ENCODE peak calls at places on chromosomes 4 and X, in seven cellular contexts. H is IMR-90, L is neuronal stem cell, N is H9, B is H1, G is mesenchymal stem cell, Y is trophoblast cell. U is an unnamed sample.
A peak's percentile ranks its signal among the peaks of the same experiment; 100 is the strongest.

GRCh38 chr4:71526626-71527406 is 188.0 kb downstream of the SLC4A4 start:
- DNase-seq in N (no peak), H (no peak), Y (no peak), G (no peak), L (peak; percentile 21), B (no peak), U (peak; percentile 69)

GRCh38 chr4:156472624-156473023 is 499.0 kb downstream of the PDGFC start:
- DNase-seq in G (no peak), L (no peak), N (no peak), B (no peak), H (no peak), Y (no peak), U (no peak)

GRCh38 chr4:89438102-89438831 is 130.7 kb upstream of the GPRIN3 start:
- DNase-seq in L (no peak), N (peak; percentile 76), B (peak; percentile 78), Y (peak; percentile 81), G (peak; percentile 67), H (peak; percentile 49), U (peak; percentile 90)

GRCh38 chr4:86498560-86499166 is 95.5 kb upstream of the PTPN13 start:
- DNase-seq in G (peak; percentile 65), B (no peak), L (no peak), N (no peak), H (peak; percentile 68), Y (peak; percentile 67), U (peak; percentile 71)

GRCh38 chr4:127284236-127284635 is 348.5 kb upstream of the INTU start:
- DNase-seq in G (no peak), N (no peak), H (no peak), L (no peak), Y (no peak), B (no peak), U (no peak)

GRCh38 chr4:76488905-76489798 is 54.1 kb downstream of the SHROOM3 start:
- DNase-seq in G (peak; percentile 45), N (no peak), L (no peak), B (no peak), H (peak; percentile 14), Y (no peak), U (no peak)

GRCh38 chr4:1318488-1319213 is 28.4 kb upstream of the UVSSA start:
- DNase-seq in L (no peak), H (no peak), G (no peak), B (peak; percentile 83), Y (no peak), N (peak; percentile 46), U (no peak)

GRCh38 chr4:25632135-25632534 is 23.5 kb upstream of the SLC34A2 start:
- DNase-seq in N (no peak), B (no peak), G (no peak), L (no peak), H (no peak), Y (no peak), U (no peak)

GRCh38 chr4:142817442-142817841 is 28.7 kb downstream of the INPP4B start:
- DNase-seq in L (no peak), H (peak; percentile 88), B (no peak), Y (peak; percentile 23), G (peak; percentile 48), N (no peak), U (peak; percentile 24)

GRCh38 chrX:120671963-120672362 is 42.1 kb upstream of the C1GALT1C1 start:
- DNase-seq in G (no peak), Y (no peak), L (no peak), B (no peak), H (no peak), N (no peak), U (no peak)

GRCh38 chrX:139831017-139831416 is 101.8 kb downstream of the ATP11C start:
- DNase-seq in G (no peak), N (no peak), Y (no peak), L (no peak), B (no peak), H (no peak), U (no peak)

GRCh38 chrX:14354541-14354940 is 174.8 kb upstream of the GLRA2 start:
- DNase-seq in B (no peak), N (no peak), Y (no peak), H (peak; percentile 2), G (no peak), L (no peak), U (no peak)

GRCh38 chrX:72121381-72121780 is 10.3 kb downstream of the RTL5 start:
- DNase-seq in Y (no peak), G (peak; percentile 78), H (peak; percentile 75), N (no peak), L (no peak), B (no peak), U (no peak)

GRCh38 chrX:13432376-13432775 is 112.5 kb upstream of the ATXN3L start:
- DNase-seq in H (peak; percentile 98), Y (peak; percentile 2), L (no peak), B (no peak), G (peak; percentile 86), N (no peak), U (no peak)

GRCh38 chr4:123555500-123556273 is 159.1 kb downstream of the SPRY1 start:
- DNase-seq in H (peak; percentile 74), G (peak; percentile 86), B (no peak), L (no peak), N (no peak), Y (peak; percentile 46), U (peak; percentile 23)

GRCh38 chr4:155353923-155354540 is 22.7 kb downstream of the MAP9 start:
- DNase-seq in Y (peak; percentile 70), N (peak; percentile 45), L (peak; percentile 48), B (peak; percentile 78), H (peak; percentile 46), G (peak; percentile 60), U (peak; percentile 51)

GRCh38 chrX:63560601-63561218 is 209.6 kb upstream of the SPIN4 start:
- DNase-seq in H (peak; percentile 74), Y (peak; percentile 64), B (peak; percentile 55), L (peak; percentile 53), N (peak; percentile 84), G (peak; percentile 82), U (peak; percentile 95)

GRCh38 chr4:183971938-183972490 is 66.9 kb downstream of the STOX2 start:
- DNase-seq in B (no peak), Y (no peak), G (no peak), N (no peak), L (no peak), H (no peak), U (no peak)

GRCh38 chr4:183969596-183969995 is 64.5 kb downstream of the STOX2 start:
- DNase-seq in G (no peak), L (no peak), B (no peak), N (no peak), H (no peak), Y (peak; percentile 88), U (no peak)

GRCh38 chr4:183968931-183969330 is 63.8 kb downstream of the STOX2 start:
- DNase-seq in G (no peak), Y (peak; percentile 79), B (no peak), N (no peak), H (no peak), L (no peak), U (no peak)

GRCh38 chr4:183966371-183966770 is 61.3 kb downstream of the STOX2 start:
- DNase-seq in Y (no peak), L (no peak), N (no peak), B (no peak), H (peak; percentile 4), G (no peak), U (no peak)

DNA sequence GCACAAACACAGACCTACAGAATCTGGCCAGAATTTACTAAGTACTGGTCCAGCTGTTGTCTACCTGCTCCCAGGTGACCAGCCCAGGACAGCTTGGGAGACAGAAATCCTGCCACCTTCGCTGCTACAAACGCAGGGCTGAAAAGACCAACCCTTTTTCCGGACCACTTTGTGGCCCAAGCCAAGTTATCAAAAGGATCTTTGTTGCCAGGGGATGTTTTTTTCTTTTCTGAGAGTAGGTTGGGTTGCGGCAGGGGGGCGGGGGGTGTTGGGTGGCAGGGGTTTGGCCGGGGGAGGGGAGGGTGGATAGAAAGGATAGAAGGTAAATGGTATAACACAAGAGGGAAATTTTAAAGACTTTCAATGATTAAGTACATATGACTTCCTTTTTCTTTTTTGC is 63.4 kb downstream of the STOX2 start:
- DNase-seq in B (no peak), G (no peak), Y (no peak), N (no peak), L (no peak), H (no peak), U (peak; percentile 63)
- H2BK5ac ChIP-seq in B (no peak overlapping the region), G (no peak overlapping the region), Y (no peak overlapping the region), N (no peak overlapping the region), L (no peak overlapping the region), H (no peak overlapping the region), U (no peak overlapping the region)

GRCh38 chr4:13516315-13516860 is 27.9 kb downstream of the NKX3-2 start:
- DNase-seq in B (no peak), Y (no peak), H (no peak), L (no peak), G (no peak), N (no peak), U (no peak)
- H2BK5ac ChIP-seq in B (no peak overlapping the region), Y (no peak overlapping the region), H (no peak overlapping the region), L (no peak overlapping the region), G (no peak overlapping the region), N (no peak overlapping the region), U (no peak overlapping the region)

DNA sequence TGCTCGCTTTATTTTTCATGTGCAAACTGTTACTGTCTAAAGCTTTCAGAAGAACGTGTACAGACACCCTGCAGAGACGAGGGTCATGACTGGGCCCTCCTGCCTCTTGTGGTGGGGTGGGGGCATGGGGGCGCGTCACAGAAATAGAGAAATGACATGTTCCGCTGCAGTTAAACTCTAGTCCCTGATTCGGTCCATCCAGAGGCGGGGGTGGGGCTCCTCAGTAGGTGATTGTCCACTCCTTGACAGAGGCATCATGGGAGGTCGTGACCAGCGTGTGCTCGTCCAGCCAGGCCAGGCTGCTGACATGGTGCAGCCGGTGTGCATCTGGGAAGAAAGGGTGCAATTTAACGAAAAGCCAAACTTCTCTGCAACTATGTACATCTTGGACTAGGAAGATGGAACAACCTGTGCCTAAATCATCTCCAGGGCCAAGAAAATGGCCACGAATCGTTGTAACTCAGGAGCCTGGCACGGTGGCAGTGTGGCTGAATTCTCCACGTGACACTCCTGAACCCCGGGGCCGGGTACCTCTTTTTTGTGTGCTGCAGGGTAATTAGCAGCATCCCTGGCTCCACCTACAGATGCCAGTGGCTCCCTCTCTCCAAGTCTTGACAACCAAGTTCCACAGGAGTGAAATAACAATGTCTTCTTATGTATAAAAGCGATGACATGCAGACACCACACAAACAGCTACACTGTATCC is 41.3 kb downstream of the WDR1 start:
- DNase-seq in L (no peak), B (no peak), G (no peak), N (no peak), H (no peak), Y (no peak), U (no peak)
- H2BK5ac ChIP-seq in L (no peak overlapping the region), B (no peak overlapping the region), G (no peak overlapping the region), N (no peak overlapping the region), H (no peak overlapping the region), Y (no peak overlapping the region), U (no peak overlapping the region)

GRCh38 chr4:118923891-118924290 is 35.2 kb downstream of the SYNPO2 start:
- DNase-seq in L (no peak), H (no peak), G (no peak), B (no peak), Y (no peak), N (no peak), U (no peak)

GRCh38 chr4:118918388-118918787 is 29.7 kb downstream of the SYNPO2 start:
- DNase-seq in H (peak; percentile 94), L (no peak), Y (peak; percentile 8), N (no peak), B (no peak), G (peak; percentile 69), U (peak; percentile 63)

GRCh38 chr4:118920247-118920646 is 31.6 kb downstream of the SYNPO2 start:
- DNase-seq in N (no peak), G (no peak), H (peak; percentile 71), Y (no peak), L (no peak), B (no peak), U (no peak)

GRCh38 chr4:118917582-118917981 is 28.9 kb downstream of the SYNPO2 start:
- DNase-seq in B (no peak), H (peak; percentile 18), G (no peak), Y (no peak), L (no peak), N (no peak), U (no peak)

GRCh38 chr4:118921736-118922135 is 33.1 kb downstream of the SYNPO2 start:
- DNase-seq in N (no peak), G (no peak), H (no peak), L (no peak), Y (no peak), B (no peak), U (no peak)
- H2BK5ac ChIP-seq in N (no peak overlapping the region), G (no peak overlapping the region), H (no peak overlapping the region), L (no peak overlapping the region), Y (no peak overlapping the region), B (no peak overlapping the region), U (no peak overlapping the region)

U was measured in mesendoderm.